ENCODE peak calls at places on chromosomes 3 and 15, in seven cellular contexts. M, G, T, R, F, H and C are unnamed samples.
A peak's percentile ranks its signal among the peaks of the same experiment; 100 is the strongest.

GRCh38 chr15:77025066-77025435 is 30.1 kb downstream of the PSTPIP1 start:
- DNase-seq in H (no peak), R (no peak), T (no peak), F (no peak), G (no peak), M (peak; percentile 39), C (no peak)

GRCh38 chr3:11272913-11273574 is 847 bp downstream of the ATG7 start:
- DNase-seq in T (peak; percentile 2), G (no peak), R (no peak), H (no peak), F (no peak), M (no peak), C (no peak)

GRCh38 chr3:169327969-169328368 is 335.5 kb downstream of the MECOM start:
- DNase-seq in M (no peak), R (no peak), H (no peak), F (no peak), T (no peak), G (no peak), C (no peak)

GRCh38 chr15:63994073-63994600 is 52.1 kb downstream of the DAPK2 start:
- DNase-seq in F (no peak), T (no peak), G (no peak), M (no peak), R (no peak), H (no peak), C (no peak)

GRCh38 chr3:117411991-117412390 is 702.4 kb downstream of the TUSC7 start:
- DNase-seq in G (peak; percentile 78), F (no peak), H (no peak), T (no peak), M (no peak), R (no peak), C (no peak)

GRCh38 chr3:71130516-71131384 is 452.8 kb downstream of the FOXP1 start:
- DNase-seq in M (peak; percentile 82), G (peak; percentile 53), R (peak; percentile 36), T (peak; percentile 63), F (peak; percentile 56), H (peak; percentile 86), C (peak; percentile 51)

GRCh38 chr15:44804303-44805046 is 68.1 kb downstream of the TRIM69 start:
- DNase-seq in R (no peak), M (no peak), H (no peak), T (no peak), F (no peak), G (no peak), C (no peak)

GRCh38 chr15:26996250-26996649 is 25.3 kb downstream of the GABRG3 start:
- DNase-seq in R (no peak), F (no peak), M (no peak), T (no peak), H (no peak), G (no peak), C (no peak)

GRCh38 chr15:42419369-42419768 is 60.1 kb downstream of the CAPN3 start:
- DNase-seq in G (no peak), M (no peak), H (no peak), F (no peak), T (no peak), R (no peak), C (no peak)

GRCh38 chr3:112128843-112129727 is 4.0 kb downstream of the GCSAM start:
- DNase-seq in M (no peak), H (peak; percentile 82), F (no peak), G (no peak), T (peak; percentile 22), R (no peak), C (no peak)

GRCh38 chr3:9387322-9387655 is 10.1 kb upstream of the SETD5 start:
- DNase-seq in F (no peak), G (no peak), M (no peak), H (no peak), T (no peak), R (no peak), C (no peak)